ENCODE peak calls at places on chromosomes 16 and 17, in nine cellular contexts. J is cardiac septum; S is germinal center; N is spleen; X is left cardiac atrium; I is stimulated activated CD4-positive, alpha-beta T cell treated with anti-CD3 and anti-CD28 coated beads, Interleukin-1b, Interleukin-23, amount 100 ng/mL, for 24 hours; H is T-helper 2 cell; F is NAMALWA; B is EH. E is an unnamed sample.

GRCh38 chr17:17712268-17712924 is 31.1 kb downstream of the RAI1 start:
- DNase-seq in J (no peak), S (no peak), N (no peak), X (no peak), I (no peak), H (peak; percentile 35), F (peak; percentile 26), B (peak; percentile 87), E (peak; percentile 88)

GRCh38 chr17:64938925-64939474 is 19.7 kb upstream of the LRRC37A3 start:
- DNase-seq in J (peak; percentile 85), S (peak; percentile 35), N (peak; percentile 88), X (peak; percentile 55), I (peak; percentile 30), H (peak; percentile 48), F (peak; percentile 36), B (peak; percentile 42), E (peak; percentile 15)

GRCh38 chr17:15488557-15488956 is 21.1 kb upstream of the CDRT4 start:
- DNase-seq in J (no peak), S (no peak), N (no peak), X (no peak), I (no peak), H (no peak), F (no peak), B (no peak), E (no peak)

GRCh38 chr16:4021070-4021779 is 95.0 kb downstream of the ADCY9 start:
- DNase-seq in J (no peak), S (no peak), N (no peak), X (no peak), I (no peak), H (no peak), F (no peak), B (peak; percentile 17), E (no peak)

GRCh38 chr16:67040906-67041305 is 12.0 kb downstream of the CBFB start:
- DNase-seq in J (no peak), S (no peak), N (no peak), X (no peak), I (no peak), H (peak; percentile 28), F (no peak), B (peak; percentile 72), E (peak; percentile 30)

GRCh38 chr17:7862692-7863437 is 5.1 kb downstream of the CYB5D1 start:
- DNase-seq in J (no peak), S (peak; percentile 58), N (no peak), X (peak; percentile 42), I (no peak), H (no peak), F (peak; percentile 51), B (peak; percentile 63), E (peak; percentile 48)

GRCh38 chr17:45342871-45343526 is 26.2 kb upstream of the MAP3K14 start:
- DNase-seq in J (peak; percentile 36), S (no peak), N (peak; percentile 21), X (no peak), I (no peak), H (no peak), F (no peak), B (no peak), E (no peak)

GRCh38 chr16:49834496-49835009 is 21.4 kb downstream of the ZNF423 start:
- DNase-seq in J (no peak), S (no peak), N (no peak), X (peak; percentile 68), I (no peak), H (no peak), F (no peak), B (no peak), E (no peak)

GRCh38 chr16:69057400-69058378 is 47.8 kb upstream of the HAS3 start:
- DNase-seq in J (no peak), S (no peak), N (no peak), X (no peak), I (no peak), H (peak; percentile 52), F (no peak), B (peak; percentile 91), E (peak; percentile 79)

GRCh38 chr17:57396515-57396921 is 140.2 kb downstream of the MSI2 start:
- DNase-seq in J (no peak), S (no peak), N (no peak), X (no peak), I (no peak), H (no peak), F (no peak), B (no peak), E (no peak)

GRCh38 chr16:48011888-48012658 is 143.7 kb downstream of the ABCC12 start:
- DNase-seq in J (no peak), S (no peak), N (no peak), X (no peak), I (no peak), H (no peak), F (peak; percentile 39), B (no peak), E (no peak)

GRCh38 chr17:50474523-50474922 is 4.1 kb upstream of the RSAD1 start:
- DNase-seq in J (no peak), S (no peak), N (peak; percentile 36), X (no peak), I (no peak), H (no peak), F (no peak), B (no peak), E (no peak)

GRCh38 chr16:81633147-81633619 is 145.9 kb upstream of the PLCG2 start:
- DNase-seq in J (no peak), S (no peak), N (no peak), X (no peak), I (no peak), H (no peak), F (no peak), B (no peak), E (no peak)

GRCh38 chr16:51757124-51757470 is 606.0 kb upstream of the SALL1 start:
- DNase-seq in J (no peak), S (no peak), N (no peak), X (no peak), I (no peak), H (no peak), F (no peak), B (no peak), E (no peak)

GRCh38 chr17:39208136-39208535 is 8.1 kb downstream of the RPL19 start:
- DNase-seq in J (no peak), S (no peak), N (peak; percentile 82), X (no peak), I (no peak), H (no peak), F (peak; percentile 74), B (no peak), E (no peak)